ENCODE peak calls at places on chromosomes 3 and 15, in seven cellular contexts. G is brain microvascular endothelial cell, V is tibial artery, A is fibroblast of lung, W is left ventricle myocardium inferior, U is WERI-Rb-1, Z is lower leg skin. S is an unnamed sample.

GRCh38 chr3:181886676-181887075 is 175.0 kb downstream of the SOX2 start:
- DNase-seq in G (no peak), V (no peak), A (no peak), W (no peak), U (no peak), Z (peak; percentile 84), S (no peak)

GRCh38 chr3:97930018-97930417 is 42.2 kb downstream of the RIOX2 start:
- DNase-seq in G (no peak), V (no peak), A (no peak), W (no peak), U (no peak), Z (no peak), S (no peak)

GRCh38 chr15:57335326-57336118 is 40.8 kb upstream of the CGNL1 start:
- DNase-seq in G (no peak), V (no peak), A (no peak), W (no peak), U (no peak), Z (no peak), S (no peak)

GRCh38 chr3:112814256-112814655 is 32.4 kb downstream of the CD200R1L start:
- DNase-seq in G (peak; percentile 61), V (no peak), A (peak; percentile 90), W (no peak), U (no peak), Z (no peak), S (no peak)

GRCh38 chr3:46936733-46937250 is 39.8 kb downstream of the CCDC12 start:
- DNase-seq in G (no peak), V (peak; percentile 66), A (no peak), W (no peak), U (no peak), Z (no peak), S (no peak)

GRCh38 chr3:184334470-184335158 is 2.8 kb upstream of the FAM131A start:
- DNase-seq in G (peak; percentile 81), V (no peak), A (peak; percentile 46), W (no peak), U (no peak), Z (no peak), S (no peak)

GRCh38 chr15:90762109-90762508 is 45.0 kb downstream of the BLM start:
- DNase-seq in G (peak; percentile 25), V (peak; percentile 87), A (peak; percentile 87), W (peak; percentile 77), U (no peak), Z (peak; percentile 94), S (no peak)

GRCh38 chr15:68646156-68646555 is 67.4 kb downstream of the CORO2B start:
- DNase-seq in G (no peak), V (no peak), A (no peak), W (no peak), U (peak; percentile 3), Z (peak; percentile 74), S (no peak)

GRCh38 chr15:97903560-97904195 is 56.8 kb upstream of the ARRDC4 start:
- DNase-seq in G (no peak), V (no peak), A (no peak), W (no peak), U (no peak), Z (no peak), S (no peak)

GRCh38 chr3:14806641-14807263 is 12.0 kb upstream of the FGD5 start:
- DNase-seq in G (peak; percentile 21), V (no peak), A (peak; percentile 9), W (no peak), U (no peak), Z (no peak), S (no peak)

GRCh38 chr15:93126496-93127083 is 37.6 kb upstream of the RGMA start:
- DNase-seq in G (no peak), V (peak; percentile 73), A (no peak), W (peak; percentile 76), U (no peak), Z (no peak), S (no peak)

GRCh38 chr3:179348325-179349013 is 960 bp downstream of the MFN1 start:
- DNase-seq in G (no peak), V (no peak), A (no peak), W (no peak), U (no peak), Z (no peak), S (no peak)

GRCh38 chr3:177777699-177778098 is 580.4 kb upstream of the TBL1XR1 start:
- DNase-seq in G (peak; percentile 51), V (peak; percentile 63), A (peak; percentile 67), W (peak; percentile 25), U (peak; percentile 72), Z (no peak), S (no peak)

GRCh38 chr3:63706321-63707085 is 54.0 kb downstream of the SNTN start:
- DNase-seq in G (no peak), V (no peak), A (no peak), W (no peak), U (no peak), Z (no peak), S (no peak)

GRCh38 chr3:30747771-30748281 is 141.4 kb downstream of the TGFBR2 start:
- DNase-seq in G (peak; percentile 80), V (no peak), A (peak; percentile 58), W (no peak), U (no peak), Z (no peak), S (no peak)

GRCh38 chr3:39808467-39809180 is 785 bp upstream of the MYRIP start:
- DNase-seq in G (no peak), V (no peak), A (no peak), W (no peak), U (peak; percentile 61), Z (no peak), S (no peak)

GRCh38 chr3:14725015-14725431 is 50.1 kb downstream of the C3orf20 start:
- DNase-seq in G (peak; percentile 22), V (no peak), A (peak; percentile 93), W (no peak), U (no peak), Z (no peak), S (no peak)

GRCh38 chr3:177772908-177773557 is 575.8 kb upstream of the TBL1XR1 start:
- DNase-seq in G (no peak), V (no peak), A (no peak), W (peak; percentile 29), U (no peak), Z (no peak), S (no peak)

GRCh38 chr15:55277116-55277564 is 12.5 kb downstream of the RAB27A start:
- DNase-seq in G (no peak), V (no peak), A (peak; percentile 75), W (no peak), U (no peak), Z (no peak), S (no peak)

GRCh38 chr15:49895337-49896223 is 223.5 kb downstream of the ATP8B4 start:
- DNase-seq in G (peak; percentile 29), V (no peak), A (no peak), W (no peak), U (no peak), Z (no peak), S (no peak)

GRCh38 chr15:85592148-85592547 is 202.6 kb downstream of the KLHL25 start:
- DNase-seq in G (peak; percentile 85), V (no peak), A (peak; percentile 82), W (no peak), U (no peak), Z (no peak), S (no peak)

GRCh38 chr15:45454825-45455224 is 67.7 kb downstream of the SLC30A4 start:
- DNase-seq in G (peak; percentile 93), V (no peak), A (peak; percentile 96), W (peak; percentile 49), U (no peak), Z (peak; percentile 89), S (no peak)

GRCh38 chr3:57820479-57820878 is 64.4 kb downstream of the SLMAP start:
- DNase-seq in G (no peak), V (no peak), A (no peak), W (no peak), U (no peak), Z (no peak), S (no peak)

GRCh38 chr15:47718474-47719440 is 1.5 kb downstream of the SEMA6D start:
- DNase-seq in G (peak; percentile 34), V (peak; percentile 69), A (peak; percentile 59), W (no peak), U (peak; percentile 37), Z (no peak), S (no peak)

GRCh38 chr3:122974764-122975162 is 52.8 kb downstream of the SEMA5B start:
- DNase-seq in G (peak; percentile 84), V (peak; percentile 86), A (peak; percentile 46), W (peak; percentile 78), U (no peak), Z (no peak), S (no peak)

GRCh38 chr3:47578691-47579632 is at the start of gene CSPG5:
- DNase-seq in G (no peak), V (no peak), A (no peak), W (peak; percentile 28), U (peak; percentile 85), Z (no peak), S (no peak)

GRCh38 chr15:66080791-66081475 is 172.6 kb downstream of the MEGF11 start:
- DNase-seq in G (peak; percentile 57), V (peak; percentile 54), A (peak; percentile 47), W (no peak), U (peak; percentile 58), Z (no peak), S (peak; percentile 91)
- TF ChIP-seq CTCF in G (peak; percentile 17), V (no peak), A (no peak), W (peak; percentile 8), U (peak; percentile 49), Z (no peak), S (peak; percentile 58)

GRCh38 chr3:124277516-124277890 is 285.6 kb upstream of the ROPN1 start:
- DNase-seq in G (no peak), V (no peak), A (no peak), W (no peak), U (no peak), Z (no peak), S (no peak)
- TF ChIP-seq CTCF in G (peak; percentile 29), V (no peak), A (peak; percentile 13), W (no peak), U (no peak), Z (no peak), S (peak; percentile 57)

DNA sequence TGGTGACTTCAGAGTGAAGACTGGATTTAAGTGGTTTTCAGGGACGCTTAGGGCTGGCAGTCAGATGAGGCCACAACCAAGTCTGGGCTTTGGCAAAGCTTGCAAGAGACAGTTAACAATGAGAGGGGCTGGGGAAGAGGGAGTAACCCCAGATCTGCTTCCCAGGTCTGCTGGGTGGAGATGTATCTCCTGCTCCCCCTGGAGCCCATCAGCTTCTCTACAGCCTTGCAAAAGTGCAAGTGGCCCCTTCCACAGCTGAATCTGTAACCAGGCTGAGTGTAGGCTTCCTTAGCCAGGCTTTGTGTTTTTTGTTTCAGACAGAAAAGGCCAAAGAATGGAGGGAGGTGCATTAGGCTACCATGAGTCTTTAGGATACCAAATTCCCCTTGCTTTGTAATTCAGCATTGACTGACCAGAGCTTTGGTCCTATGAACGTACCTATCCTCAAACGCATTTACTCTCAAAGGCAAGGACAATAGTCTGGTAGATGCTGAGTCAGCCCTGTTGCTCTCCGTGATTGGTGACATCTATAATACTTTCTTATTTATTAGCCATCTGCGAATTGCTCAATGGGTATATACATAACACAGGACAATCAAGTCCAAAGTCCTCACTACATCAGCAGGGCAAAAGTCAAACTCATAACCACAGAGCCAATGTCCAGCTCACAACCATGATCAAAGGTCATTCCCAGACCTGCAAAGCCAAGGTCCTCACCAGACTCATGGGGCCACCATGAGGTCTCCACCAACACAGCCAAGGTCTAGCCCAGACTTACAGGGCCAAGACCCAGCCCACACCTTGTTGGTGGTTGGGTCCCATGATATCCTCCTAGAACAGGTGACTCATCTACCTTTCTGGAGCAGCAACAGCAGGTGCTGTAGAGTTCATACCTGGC is 17.1 kb downstream of the CCDC13 start:
- DNase-seq in G (peak; percentile 22), V (peak; percentile 50), A (peak; percentile 59), W (no peak), U (peak; percentile 55), Z (peak; percentile 68), S (no peak)
- TF ChIP-seq CTCF in G (peak; percentile 81), V (peak; percentile 29), A (peak; percentile 75), W (peak; percentile 58), U (peak; percentile 90), Z (no peak), S (peak; percentile 73)

GRCh38 chr3:24583004-24583403 is 88.4 kb upstream of the THRB start:
- DNase-seq in G (peak; percentile 10), V (no peak), A (peak; percentile 40), W (no peak), U (no peak), Z (no peak), S (no peak)
- TF ChIP-seq CTCF in G (peak; percentile 35), V (no peak), A (peak; percentile 32), W (peak; percentile 60), U (peak; percentile 41), Z (no peak), S (peak; percentile 75)